ENCODE peak calls at places on chromosomes 1 and 21, in four cellular contexts. One of them, this sample, is unnamed.

GRCh38 chr1:39317910-39318633 is 113.6 kb downstream of the MACF1 start:
- DNase-seq in psoas muscle: no peak
- DNase-seq in left lung: no peak
- DNase-seq in SJCRH30: peak; percentile 12
- DNase-seq in this sample: no peak

GRCh38 chr1:65820983-65821382 is 28.3 kb downstream of the PDE4B start:
- DNase-seq in SJCRH30: peak; percentile 4
- DNase-seq in left lung: no peak
- DNase-seq in psoas muscle: no peak
- DNase-seq in this sample: no peak

GRCh38 chr1:201419737-201420607 is 1.6 kb downstream of the TNNI1 start:
- DNase-seq in psoas muscle: peak; percentile 66
- DNase-seq in left lung: no peak
- DNase-seq in SJCRH30: peak; percentile 85
- DNase-seq in this sample: no peak

GRCh38 chr1:22749919-22750670 is 39.5 kb downstream of the EPHB2 start:
- DNase-seq in psoas muscle: no peak
- DNase-seq in left lung: peak; percentile 55
- DNase-seq in SJCRH30: peak; percentile 49
- DNase-seq in this sample: no peak

GRCh38 chr1:27949027-27949426 is 10.7 kb upstream of the XKR8 start:
- DNase-seq in SJCRH30: no peak
- DNase-seq in left lung: no peak
- DNase-seq in psoas muscle: no peak
- DNase-seq in this sample: no peak

GRCh38 chr21:28272272-28272992 is 720.2 kb downstream of the LTN1 start:
- DNase-seq in psoas muscle: no peak
- DNase-seq in SJCRH30: no peak
- DNase-seq in left lung: no peak
- DNase-seq in this sample: no peak

GRCh38 chr1:105793541-105794146 is 1262.8 kb upstream of the PRMT6 start:
- DNase-seq in SJCRH30: peak; percentile 70
- DNase-seq in left lung: no peak
- DNase-seq in psoas muscle: no peak
- DNase-seq in this sample: no peak

GRCh38 chr21:15549671-15550070 is 180.1 kb upstream of the USP25 start:
- DNase-seq in SJCRH30: peak; percentile 50
- DNase-seq in psoas muscle: no peak
- DNase-seq in left lung: no peak
- DNase-seq in this sample: no peak

GRCh38 chr1:152457561-152457960 is 43.5 kb upstream of the CRNN start:
- DNase-seq in SJCRH30: no peak
- DNase-seq in psoas muscle: no peak
- DNase-seq in left lung: no peak
- DNase-seq in this sample: no peak

GRCh38 chr1:113804421-113805255 is 7.6 kb downstream of the RSBN1 start:
- DNase-seq in left lung: no peak
- DNase-seq in SJCRH30: no peak
- DNase-seq in psoas muscle: no peak
- DNase-seq in this sample: no peak

GRCh38 chr21:15060776-15061175 is 4.0 kb downstream of the NRIP1 start:
- DNase-seq in psoas muscle: no peak
- DNase-seq in left lung: no peak
- DNase-seq in SJCRH30: peak; percentile 32
- DNase-seq in this sample: no peak

GRCh38 chr1:230909974-230910754 is 41.8 kb upstream of the C1orf198 start:
- DNase-seq in left lung: no peak
- DNase-seq in SJCRH30: no peak
- DNase-seq in psoas muscle: peak; percentile 59
- DNase-seq in this sample: no peak

GRCh38 chr1:184973308-184974085 is 811 bp downstream of the NIBAN1 start:
- DNase-seq in SJCRH30: peak; percentile 32
- DNase-seq in left lung: peak; percentile 65
- DNase-seq in psoas muscle: peak; percentile 70
- DNase-seq in this sample: peak; percentile 52

GRCh38 chr1:156705321-156705917 is at the start of gene CRABP2:
- DNase-seq in SJCRH30: no peak
- DNase-seq in left lung: peak; percentile 39
- DNase-seq in psoas muscle: peak; percentile 57
- DNase-seq in this sample: no peak

GRCh38 chr1:156571261-156571958 is 955 bp downstream of the IQGAP3 start:
- DNase-seq in SJCRH30: peak; percentile 52
- DNase-seq in left lung: no peak
- DNase-seq in psoas muscle: no peak
- DNase-seq in this sample: no peak

GRCh38 chr1:40306296-40306695 is 10.8 kb downstream of the COL9A2 start:
- DNase-seq in left lung: no peak
- DNase-seq in psoas muscle: no peak
- DNase-seq in SJCRH30: no peak
- DNase-seq in this sample: no peak

GRCh38 chr1:193190096-193190744 is 3.8 kb upstream of the B3GALT2 start:
- DNase-seq in left lung: no peak
- DNase-seq in psoas muscle: no peak
- DNase-seq in SJCRH30: no peak
- DNase-seq in this sample: no peak

GRCh38 chr1:27137544-27138075 is 17.3 kb downstream of the SLC9A1 start:
- DNase-seq in left lung: peak; percentile 88
- DNase-seq in SJCRH30: no peak
- DNase-seq in psoas muscle: peak; percentile 64
- DNase-seq in this sample: no peak

GRCh38 chr1:29159773-29160172 is 21.9 kb downstream of the SRSF4 start:
- DNase-seq in SJCRH30: no peak
- DNase-seq in psoas muscle: no peak
- DNase-seq in left lung: no peak
- DNase-seq in this sample: no peak

GRCh38 chr1:29157269-29157601 is 24.5 kb downstream of the SRSF4 start:
- DNase-seq in SJCRH30: no peak
- DNase-seq in psoas muscle: no peak
- DNase-seq in left lung: no peak
- DNase-seq in this sample: no peak

GRCh38 chr1:29152046-29152805 is 28.5 kb upstream of the TMEM200B start:
- DNase-seq in psoas muscle: no peak
- DNase-seq in SJCRH30: no peak
- DNase-seq in left lung: no peak
- DNase-seq in this sample: no peak

GRCh38 chr1:29161977-29162376 is 19.7 kb downstream of the SRSF4 start:
- DNase-seq in SJCRH30: no peak
- DNase-seq in psoas muscle: no peak
- DNase-seq in left lung: no peak
- DNase-seq in this sample: no peak

GRCh38 chr1:29156543-29157268 is 25.0 kb downstream of the SRSF4 start:
- DNase-seq in psoas muscle: no peak
- DNase-seq in SJCRH30: no peak
- DNase-seq in left lung: no peak
- DNase-seq in this sample: no peak
- H3K27ac ChIP-seq in psoas muscle: peak overlapping the region; percentile 15
- H3K27ac ChIP-seq in SJCRH30: no peak overlapping the region
- H3K27ac ChIP-seq in left lung: no peak overlapping the region
- H3K27ac ChIP-seq in this sample: peak overlapping the region; percentile 45

GRCh38 chr1:234605983-234606730 is 3.8 kb downstream of the IRF2BP2 start:
- DNase-seq in psoas muscle: peak; percentile 68
- DNase-seq in SJCRH30: no peak
- DNase-seq in left lung: no peak
- DNase-seq in this sample: peak; percentile 53

GRCh38 chr1:234608720-234609527 is 1.1 kb downstream of the IRF2BP2 start:
- DNase-seq in SJCRH30: peak; percentile 54
- DNase-seq in psoas muscle: peak; percentile 78
- DNase-seq in left lung: peak; percentile 54
- DNase-seq in this sample: peak; percentile 62

GRCh38 chr1:234608026-234608719 is 1.8 kb downstream of the IRF2BP2 start:
- DNase-seq in left lung: peak; percentile 88
- DNase-seq in SJCRH30: peak; percentile 80
- DNase-seq in psoas muscle: peak; percentile 86
- DNase-seq in this sample: peak; percentile 70

GRCh38 chr1:234606731-234607090 is 3.3 kb downstream of the IRF2BP2 start:
- DNase-seq in left lung: no peak
- DNase-seq in psoas muscle: no peak
- DNase-seq in SJCRH30: no peak
- DNase-seq in this sample: no peak

DNA sequence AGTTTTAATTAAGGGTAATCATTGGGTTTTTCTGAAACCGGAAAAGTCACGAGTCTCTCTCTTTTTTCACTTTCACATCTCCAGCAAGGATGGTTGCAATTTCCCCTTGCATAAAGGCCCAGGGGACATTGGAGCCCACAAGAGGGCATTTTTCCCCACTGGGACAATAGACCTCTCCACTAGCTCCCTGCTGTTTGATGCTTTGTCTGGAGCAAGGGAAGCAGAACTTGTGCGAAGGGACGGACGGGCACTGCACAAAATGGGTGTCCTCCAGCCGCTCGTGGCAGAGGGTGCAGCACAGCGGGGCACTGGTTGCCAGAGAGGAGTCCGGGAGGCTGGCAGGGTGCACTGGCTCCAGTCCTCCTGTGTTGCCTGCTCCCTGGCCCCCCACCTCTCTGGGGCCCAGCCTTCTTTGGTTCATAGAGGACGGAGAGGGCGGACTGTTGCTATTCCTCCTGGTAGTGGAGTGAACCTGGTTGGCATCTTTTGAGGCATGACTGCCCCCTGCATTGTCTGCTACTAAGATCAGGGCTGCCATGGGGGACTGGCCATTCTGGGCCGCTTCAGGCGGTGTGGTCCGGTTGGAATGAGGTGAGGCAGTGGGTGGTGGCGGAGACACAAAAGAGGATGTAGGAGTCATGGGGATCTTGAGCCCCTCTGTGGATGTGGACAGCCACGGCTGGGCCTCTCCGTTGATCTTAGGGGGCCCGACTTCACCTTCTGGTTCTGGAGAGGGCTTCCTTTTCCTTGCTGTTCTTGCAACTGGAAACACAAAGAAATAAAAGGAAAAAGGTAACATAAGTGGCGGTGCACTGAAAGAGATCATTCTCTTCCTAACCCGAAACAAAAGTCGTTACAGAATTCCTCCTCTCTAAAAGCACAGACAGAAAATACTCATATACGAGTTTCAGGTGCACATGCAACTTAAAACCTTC is 2.6 kb downstream of the IRF2BP2 start:
- DNase-seq in psoas muscle: peak; percentile 66
- DNase-seq in left lung: no peak
- DNase-seq in SJCRH30: peak; percentile 74
- DNase-seq in this sample: peak; percentile 36
- H3K4me1 ChIP-seq in psoas muscle: peaks cover 29% of the 10 kb centered on the region
- H3K4me1 ChIP-seq in left lung: peaks cover 70% of the 10 kb centered on the region
- H3K4me1 ChIP-seq in SJCRH30: peaks cover 32% of the 10 kb centered on the region
- H3K4me1 ChIP-seq in this sample: peaks cover 19% of the 10 kb centered on the region

DNA sequence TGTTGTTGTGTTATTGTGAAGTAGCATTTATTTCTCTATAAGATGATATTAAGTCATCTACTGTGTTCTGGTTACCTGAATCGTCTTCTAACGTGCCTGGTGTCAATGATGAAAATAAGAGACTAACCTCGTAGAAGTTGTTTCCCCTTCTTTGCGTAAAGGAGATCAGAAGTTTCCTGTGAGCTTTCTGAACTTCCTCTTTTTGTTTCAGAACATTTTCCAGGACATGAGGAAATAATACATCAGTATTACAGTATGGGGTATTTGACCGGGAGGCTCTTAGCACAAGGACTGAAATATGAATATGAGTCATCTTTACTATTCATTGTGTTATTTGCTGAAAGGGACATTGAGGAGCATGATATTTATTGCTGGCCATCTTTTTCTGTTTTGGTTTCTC is 1.3 kb downstream of the ST6GALNAC3 start:
- DNase-seq in left lung: no peak
- DNase-seq in psoas muscle: no peak
- DNase-seq in SJCRH30: no peak
- DNase-seq in this sample: no peak
- H3K27ac ChIP-seq in left lung: no peak overlapping the region
- H3K27ac ChIP-seq in psoas muscle: peak overlapping the region; percentile 63
- H3K27ac ChIP-seq in SJCRH30: no peak overlapping the region
- H3K27ac ChIP-seq in this sample: peak overlapping the region; percentile 88

GRCh38 chr1:78177708-78178270 is 132.0 kb downstream of the GIPC2 start:
- DNase-seq in SJCRH30: no peak
- DNase-seq in psoas muscle: no peak
- DNase-seq in left lung: no peak
- DNase-seq in this sample: no peak

GRCh38 chr1:78170845-78171244 is 125.1 kb downstream of the GIPC2 start:
- DNase-seq in psoas muscle: no peak
- DNase-seq in SJCRH30: no peak
- DNase-seq in left lung: no peak
- DNase-seq in this sample: no peak

GRCh38 chr1:78176448-78176847 is 130.7 kb downstream of the GIPC2 start:
- DNase-seq in left lung: no peak
- DNase-seq in psoas muscle: no peak
- DNase-seq in SJCRH30: peak; percentile 65
- DNase-seq in this sample: no peak

GRCh38 chr1:78168306-78168705 is 122.5 kb downstream of the GIPC2 start:
- DNase-seq in SJCRH30: no peak
- DNase-seq in left lung: no peak
- DNase-seq in psoas muscle: no peak
- DNase-seq in this sample: no peak

GRCh38 chr1:78171736-78172590 is 126.2 kb downstream of the GIPC2 start:
- DNase-seq in SJCRH30: no peak
- DNase-seq in psoas muscle: no peak
- DNase-seq in left lung: no peak
- DNase-seq in this sample: no peak
- H3K4me1 ChIP-seq in SJCRH30: no peaks in the 10 kb centered on the region
- H3K4me1 ChIP-seq in psoas muscle: no peaks in the 10 kb centered on the region
- H3K4me1 ChIP-seq in left lung: no peaks in the 10 kb centered on the region
- H3K4me1 ChIP-seq in this sample: no peaks in the 10 kb centered on the region

DNA sequence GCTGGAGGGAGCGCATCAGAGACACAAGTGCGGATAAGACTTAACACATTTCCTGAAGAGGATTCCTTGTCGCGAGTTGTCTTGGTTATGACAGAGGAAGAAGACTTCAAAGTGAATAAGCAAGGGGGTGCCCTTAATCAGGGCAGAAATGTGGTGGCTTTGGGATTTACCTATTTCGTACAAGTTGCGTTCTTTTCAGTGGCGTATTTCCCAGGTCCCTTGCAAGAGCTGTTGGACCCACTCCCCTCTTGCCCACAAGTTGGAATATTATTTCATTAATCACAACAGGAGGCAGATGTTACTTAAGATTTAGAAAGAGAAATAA is 121.8 kb downstream of the ESRRG start:
- DNase-seq in SJCRH30: no peak
- DNase-seq in psoas muscle: no peak
- DNase-seq in left lung: no peak
- DNase-seq in this sample: no peak
- H3K27ac ChIP-seq in SJCRH30: no peak overlapping the region
- H3K27ac ChIP-seq in psoas muscle: peak overlapping the region; percentile 91
- H3K27ac ChIP-seq in left lung: peak overlapping the region; percentile 93
- H3K27ac ChIP-seq in this sample: peak overlapping the region; percentile 87

DNA sequence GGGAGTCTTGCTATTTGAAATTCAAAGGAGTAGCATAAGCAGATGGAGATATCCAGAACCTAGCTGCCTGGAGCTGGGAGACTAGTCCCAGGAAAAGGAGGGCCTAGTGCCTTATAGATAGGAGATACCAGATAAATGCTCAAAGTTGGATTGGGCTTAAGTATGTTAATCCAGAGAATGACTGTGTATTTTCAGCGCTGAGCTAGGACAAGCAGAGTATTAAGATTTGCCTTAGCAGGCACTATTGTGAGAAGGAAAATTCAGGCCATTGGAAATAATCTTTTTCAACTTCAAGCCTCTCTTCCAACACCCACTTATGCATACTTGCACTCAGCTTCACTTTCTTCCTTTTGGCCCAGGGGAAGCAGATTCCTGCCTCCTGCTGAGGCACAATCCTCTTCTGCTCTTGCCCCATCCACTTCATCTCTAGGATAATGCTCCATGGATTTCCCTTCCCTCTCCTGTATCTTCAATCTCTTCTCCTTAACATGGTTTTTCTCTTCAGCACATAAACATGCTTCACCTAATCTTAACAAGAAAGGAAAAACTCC is 21.1 kb downstream of the PIK3C2B start:
- DNase-seq in left lung: no peak
- DNase-seq in SJCRH30: no peak
- DNase-seq in psoas muscle: no peak
- DNase-seq in this sample: no peak
- H3K4me1 ChIP-seq in left lung: peaks cover 29% of the 10 kb centered on the region
- H3K4me1 ChIP-seq in SJCRH30: peaks cover 16% of the 10 kb centered on the region
- H3K4me1 ChIP-seq in psoas muscle: peaks cover 50% of the 10 kb centered on the region
- H3K4me1 ChIP-seq in this sample: peaks cover 80% of the 10 kb centered on the region

This sample was measured in heart right ventricle.